ENCODE peak calls at places on chromosomes 7 and 10, in four cellular contexts. H, V, T and I are unnamed samples.

GRCh38 chr7:139471740-139472353 is 11.6 kb downstream of the KLRG2 start:
- DNase-seq in H (no peak), V (no peak), T (no peak), I (no peak)

GRCh38 chr10:116336866-116337265 is 12.6 kb downstream of the CCDC172 start:
- DNase-seq in H (no peak), V (no peak), T (no peak), I (no peak)

GRCh38 chr10:8229153-8229552 is 174.7 kb downstream of the GATA3 start:
- DNase-seq in H (no peak), V (no peak), T (no peak), I (no peak)

GRCh38 chr10:73868655-73869195 is 5.6 kb downstream of the CAMK2G start:
- DNase-seq in H (no peak), V (no peak), T (no peak), I (no peak)

GRCh38 chr10:90674927-90675326 is 182.9 kb downstream of the HTR7 start:
- DNase-seq in H (no peak), V (no peak), T (no peak), I (no peak)

GRCh38 chr10:36888925-36889573 is 236.3 kb upstream of the ANKRD30A start:
- DNase-seq in H (no peak), V (no peak), T (peak), I (no peak)

GRCh38 chr7:70132802-70133201 is 534.5 kb downstream of the AUTS2 start:
- DNase-seq in H (no peak), V (no peak), T (no peak), I (no peak)

GRCh38 chr10:24438800-24439199 is 229.9 kb downstream of the KIAA1217 start:
- DNase-seq in H (no peak), V (no peak), T (no peak), I (no peak)

GRCh38 chr7:35463176-35463575 is 209.3 kb upstream of the TBX20 start:
- DNase-seq in H (no peak), V (no peak), T (no peak), I (no peak)

GRCh38 chr10:126060232-126060935 is 164.0 kb downstream of the FANK1 start:
- DNase-seq in H (peak), V (no peak), T (no peak), I (peak)

GRCh38 chr7:51543801-51544553 is 227.4 kb upstream of the COBL start:
- DNase-seq in H (no peak), V (no peak), T (no peak), I (no peak)

GRCh38 chr7:114663502-114663901 is 248.9 kb downstream of the FOXP2 start:
- DNase-seq in H (no peak), V (no peak), T (no peak), I (no peak)

GRCh38 chr10:71621263-71621751 is 98.3 kb downstream of the C10orf105 start:
- DNase-seq in H (no peak), V (peak), T (peak), I (peak)

GRCh38 chr7:16695621-16696237 is 49.7 kb downstream of the BZW2 start:
- DNase-seq in H (no peak), V (peak), T (peak), I (peak)

GRCh38 chr10:78865518-78865835 is 203.3 kb upstream of the ZMIZ1 start:
- DNase-seq in H (no peak), V (peak), T (peak), I (peak)

GRCh38 chr7:151623766-151624165 is 104.1 kb upstream of the RHEB start:
- DNase-seq in H (no peak), V (no peak), T (no peak), I (no peak)

GRCh38 chr10:8034666-8035640 is 19.5 kb upstream of the GATA3 start:
- DNase-seq in H (no peak), V (no peak), T (no peak), I (no peak)

GRCh38 chr7:75712517-75713361 is 26.0 kb downstream of the HIP1 start:
- DNase-seq in H (no peak), V (no peak), T (no peak), I (no peak)

GRCh38 chr7:75989726-75990388 is 4.5 kb downstream of the TMEM120A start:
- DNase-seq in H (peak), V (no peak), T (peak), I (peak)

GRCh38 chr10:21926949-21927348 is 76.6 kb downstream of the DNAJC1 start:
- DNase-seq in H (no peak), V (no peak), T (no peak), I (peak)

GRCh38 chr7:97025983-97026704 is 1.5 kb upstream of the DLX5 start:
- DNase-seq in H (no peak), V (no peak), T (peak), I (peak)

GRCh38 chr7:120583835-120584586 is 273.9 kb downstream of the TSPAN12 start:
- DNase-seq in H (no peak), V (no peak), T (no peak), I (no peak)

GRCh38 chr10:35386594-35387174 is 50.4 kb downstream of the CCNY start:
- DNase-seq in H (peak), V (no peak), T (peak), I (peak)

GRCh38 chr10:30540286-30540685 is 89.3 kb downstream of the LYZL2 start:
- DNase-seq in H (no peak), V (no peak), T (no peak), I (no peak)

GRCh38 chr10:28684157-28684985 is 7.0 kb downstream of the BAMBI start:
- DNase-seq in H (no peak), V (no peak), T (no peak), I (no peak)

GRCh38 chr10:68406111-68406814 is 814 bp downstream of the RUFY2 start:
- DNase-seq in H (peak), V (no peak), T (peak), I (no peak)

GRCh38 chr10:58173391-58173790 is 94.3 kb downstream of the IPMK start:
- DNase-seq in H (no peak), V (no peak), T (no peak), I (no peak)

GRCh38 chr10:89242340-89242680 is 9.3 kb downstream of the LIPA start:
- DNase-seq in H (no peak), V (no peak), T (no peak), I (no peak)

GRCh38 chr7:22729180-22729579 is 2.2 kb downstream of the IL6 start:
- DNase-seq in H (no peak), V (no peak), T (no peak), I (no peak)

GRCh38 chr7:30646154-30646553 is 36.1 kb downstream of the CRHR2 start:
- DNase-seq in H (no peak), V (no peak), T (no peak), I (no peak)
- TF ChIP-seq POLR2A in H (no peak), V (no peak), T (no peak), I (no peak)

GRCh38 chr7:100682228-100682741 is 8.7 kb downstream of the GNB2 start:
- DNase-seq in H (no peak), V (no peak), T (no peak), I (peak)

GRCh38 chr7:100682991-100683658 is 9.6 kb downstream of the GNB2 start:
- DNase-seq in H (no peak), V (no peak), T (no peak), I (peak)

GRCh38 chr7:100680589-100681271 is 7.2 kb downstream of the GNB2 start:
- DNase-seq in H (no peak), V (no peak), T (no peak), I (no peak)

GRCh38 chr7:100679927-100680588 is 6.5 kb downstream of the GNB2 start:
- DNase-seq in H (no peak), V (no peak), T (no peak), I (peak)

DNA sequence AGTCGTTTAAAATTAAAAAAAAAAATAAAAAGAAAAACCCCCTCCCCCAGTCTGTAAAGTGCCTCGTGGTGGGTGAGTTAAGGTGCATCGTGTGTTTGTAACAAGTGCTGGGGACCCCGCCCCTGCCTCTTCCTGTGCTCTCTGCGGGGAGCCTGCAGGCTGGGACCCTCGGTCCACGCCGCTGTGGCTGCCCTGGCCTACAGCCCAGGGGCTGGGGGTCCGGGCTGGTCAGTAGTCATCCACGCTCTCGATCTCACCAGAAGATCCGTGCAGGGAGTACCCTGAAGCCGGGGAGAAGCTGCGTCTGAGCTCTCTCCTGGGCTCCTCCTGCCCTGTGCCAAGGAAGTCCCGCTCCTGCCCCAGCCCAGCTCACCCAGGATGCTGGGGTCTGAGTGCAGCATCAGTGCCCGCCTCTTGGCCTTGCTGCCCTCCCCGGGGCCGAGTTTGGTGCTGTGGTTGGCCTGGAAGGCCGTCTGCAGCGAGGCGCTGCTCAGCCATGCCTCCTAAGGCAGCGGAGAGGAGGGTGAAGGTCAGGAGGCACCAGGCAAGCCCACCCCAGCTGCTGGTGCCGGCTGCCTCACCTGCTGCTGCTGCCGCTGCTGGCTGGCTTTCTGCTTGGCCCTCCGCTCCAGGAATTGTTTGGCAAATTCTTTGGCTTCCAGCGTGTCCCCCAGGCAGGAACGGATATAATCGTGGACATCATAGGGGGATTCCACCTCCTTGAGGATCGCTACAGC is 8.1 kb downstream of the GNB2 start:
- DNase-seq in H (no peak), V (no peak), T (no peak), I (peak)
- TF ChIP-seq POLR2A in H (no peak), V (no peak), T (no peak), I (no peak)

DNA sequence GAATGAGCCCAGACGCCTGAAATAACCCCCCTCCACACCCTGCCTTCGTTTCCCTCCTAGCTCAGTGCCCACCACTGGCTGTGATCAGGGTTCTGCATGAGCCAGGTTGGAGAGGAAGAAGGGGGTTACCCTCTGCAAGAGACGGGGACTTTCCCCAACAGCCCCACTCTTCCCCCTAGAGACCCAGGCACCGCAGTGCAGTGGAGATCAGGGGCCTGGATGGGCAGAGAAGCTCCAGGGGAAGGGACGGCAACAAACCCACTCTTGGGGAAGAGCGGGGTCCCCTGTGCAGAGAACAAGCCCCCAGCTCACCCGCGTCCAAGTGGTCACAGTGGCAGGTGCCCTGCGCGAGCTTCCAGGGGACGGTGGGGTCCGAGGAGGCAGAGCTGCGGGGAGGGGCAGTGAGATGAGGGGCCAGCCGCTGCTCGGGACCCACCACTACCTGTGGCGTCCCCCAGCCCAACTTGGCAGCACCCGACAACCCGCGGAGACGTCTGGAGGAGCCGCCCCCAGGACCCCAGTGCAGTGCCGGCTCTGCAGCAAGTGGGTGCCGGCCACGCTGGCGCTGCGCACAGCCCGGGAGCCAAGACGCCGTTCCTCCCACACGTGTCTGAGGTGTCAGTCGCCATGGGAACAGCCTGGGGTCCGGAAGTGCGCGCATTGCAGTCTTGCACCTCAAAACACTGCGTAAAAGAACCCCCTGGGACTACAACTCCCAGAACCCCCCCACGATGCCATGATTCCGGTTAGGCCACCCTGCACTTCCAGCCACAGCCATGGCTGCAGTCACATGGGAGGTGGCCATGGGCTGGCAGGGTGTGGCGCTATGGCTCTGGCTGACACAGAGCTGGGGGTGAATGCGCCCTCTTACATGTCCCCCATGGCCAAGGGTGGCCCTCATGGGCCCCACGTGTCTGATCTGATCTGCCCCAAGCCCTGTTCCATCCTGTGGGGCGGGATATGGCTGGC is 45.8 kb upstream of the WIPI2 start:
- DNase-seq in H (no peak), V (no peak), T (peak), I (no peak)
- TF ChIP-seq POLR2A in H (no peak), V (no peak), T (no peak), I (no peak)

GRCh38 chr7:6008668-6009611 is at the start of the genes AIMP2 and PMS2:
- DNase-seq in H (peak), V (peak), T (peak), I (peak)
- TF ChIP-seq POLR2A in H (no peak), V (peak), T (peak), I (peak)